ENCODE peak calls at places on chromosome 4, in four cellular contexts. One of them, this sample, is unnamed.

GRCh38 chr4:173318648-173319211 is 15.4 kb downstream of the HMGB2 start:
- DNase-seq in neural progenitor cell: no peak
- DNase-seq in Panc1: no peak
- DNase-seq in fibroblast of lung: peak; percentile 61
- DNase-seq in this sample: peak; percentile 20

GRCh38 chr4:27807207-27807606 is 946.6 kb downstream of the STIM2 start:
- DNase-seq in neural progenitor cell: no peak
- DNase-seq in Panc1: no peak
- DNase-seq in fibroblast of lung: peak; percentile 35
- DNase-seq in this sample: no peak

GRCh38 chr4:119490335-119490734 is 138.3 kb downstream of the PDE5A start:
- DNase-seq in neural progenitor cell: peak; percentile 28
- DNase-seq in Panc1: peak; percentile 2
- DNase-seq in fibroblast of lung: peak; percentile 23
- DNase-seq in this sample: peak; percentile 24

GRCh38 chr4:156779774-156780173 is 191.8 kb downstream of the PDGFC start:
- DNase-seq in neural progenitor cell: no peak
- DNase-seq in Panc1: no peak
- DNase-seq in fibroblast of lung: peak; percentile 98
- DNase-seq in this sample: no peak

GRCh38 chr4:83208776-83209365 is 75.7 kb downstream of the COQ2 start:
- DNase-seq in neural progenitor cell: no peak
- DNase-seq in Panc1: no peak
- DNase-seq in fibroblast of lung: no peak
- DNase-seq in this sample: no peak

GRCh38 chr4:88779431-88779830 is 81.8 kb upstream of the NAP1L5 start:
- DNase-seq in neural progenitor cell: no peak
- DNase-seq in Panc1: no peak
- DNase-seq in fibroblast of lung: peak; percentile 90
- DNase-seq in this sample: peak; percentile 45

GRCh38 chr4:7004331-7004730 is 38.8 kb upstream of the TADA2B start:
- DNase-seq in neural progenitor cell: no peak
- DNase-seq in Panc1: no peak
- DNase-seq in fibroblast of lung: peak; percentile 73
- DNase-seq in this sample: no peak

GRCh38 chr4:170007113-170007512 is 19.1 kb downstream of the MFAP3L start:
- DNase-seq in neural progenitor cell: no peak
- DNase-seq in Panc1: no peak
- DNase-seq in fibroblast of lung: peak; percentile 64
- DNase-seq in this sample: no peak

GRCh38 chr4:39931441-39931901 is 46.2 kb downstream of the PDS5A start:
- DNase-seq in neural progenitor cell: no peak
- DNase-seq in Panc1: no peak
- DNase-seq in fibroblast of lung: no peak
- DNase-seq in this sample: no peak

GRCh38 chr4:139223682-139224317 is 46.8 kb upstream of the ELF2 start:
- DNase-seq in neural progenitor cell: no peak
- DNase-seq in Panc1: no peak
- DNase-seq in fibroblast of lung: peak; percentile 80
- DNase-seq in this sample: peak; percentile 5

GRCh38 chr4:27276322-27277073 is 415.9 kb downstream of the STIM2 start:
- DNase-seq in neural progenitor cell: no peak
- DNase-seq in Panc1: no peak
- DNase-seq in fibroblast of lung: peak; percentile 7
- DNase-seq in this sample: no peak

GRCh38 chr4:93187441-93187840 is 641.1 kb upstream of the ATOH1 start:
- DNase-seq in neural progenitor cell: no peak
- DNase-seq in Panc1: no peak
- DNase-seq in fibroblast of lung: no peak
- DNase-seq in this sample: no peak

GRCh38 chr4:133800966-133801365 is 400.6 kb downstream of the PABPC4L start:
- DNase-seq in neural progenitor cell: no peak
- DNase-seq in Panc1: no peak
- DNase-seq in fibroblast of lung: no peak
- DNase-seq in this sample: no peak

GRCh38 chr4:113423631-113424030 is 337.9 kb downstream of the CAMK2D start:
- DNase-seq in neural progenitor cell: no peak
- DNase-seq in Panc1: no peak
- DNase-seq in fibroblast of lung: peak; percentile 60
- DNase-seq in this sample: no peak

GRCh38 chr4:94588900-94589693 is 137.4 kb downstream of the PDLIM5 start:
- DNase-seq in neural progenitor cell: no peak
- DNase-seq in Panc1: no peak
- DNase-seq in fibroblast of lung: peak; percentile 34
- DNase-seq in this sample: no peak

GRCh38 chr4:186307916-186308315 is 41.9 kb downstream of the F11 start:
- DNase-seq in neural progenitor cell: no peak
- DNase-seq in Panc1: no peak
- DNase-seq in fibroblast of lung: peak; percentile 13
- DNase-seq in this sample: no peak

GRCh38 chr4:89486042-89486441 is 178.4 kb upstream of the GPRIN3 start:
- DNase-seq in neural progenitor cell: no peak
- DNase-seq in Panc1: no peak
- DNase-seq in fibroblast of lung: no peak
- DNase-seq in this sample: peak; percentile 22

GRCh38 chr4:165628572-165628971 is 244.5 kb upstream of the TLL1 start:
- DNase-seq in neural progenitor cell: no peak
- DNase-seq in Panc1: no peak
- DNase-seq in fibroblast of lung: no peak
- DNase-seq in this sample: no peak

GRCh38 chr4:108846568-108846967 is 83.7 kb upstream of the ETNPPL start:
- DNase-seq in neural progenitor cell: no peak
- DNase-seq in Panc1: no peak
- DNase-seq in fibroblast of lung: no peak
- DNase-seq in this sample: no peak

GRCh38 chr4:6658635-6659075 is 18.2 kb downstream of the MRFAP1 start:
- DNase-seq in neural progenitor cell: peak; percentile 53
- DNase-seq in Panc1: no peak
- DNase-seq in fibroblast of lung: peak; percentile 55
- DNase-seq in this sample: no peak

GRCh38 chr4:142366821-142367220 is 479.3 kb downstream of the INPP4B start:
- DNase-seq in neural progenitor cell: peak; percentile 44
- DNase-seq in Panc1: no peak
- DNase-seq in fibroblast of lung: no peak
- DNase-seq in this sample: no peak

GRCh38 chr4:71389149-71389840 is 50.5 kb downstream of the SLC4A4 start:
- DNase-seq in neural progenitor cell: no peak
- DNase-seq in Panc1: no peak
- DNase-seq in fibroblast of lung: peak; percentile 53
- DNase-seq in this sample: no peak

GRCh38 chr4:74117024-74117534 is 18.1 kb upstream of the CXCL2 start:
- DNase-seq in neural progenitor cell: no peak
- DNase-seq in Panc1: no peak
- DNase-seq in fibroblast of lung: peak; percentile 97
- DNase-seq in this sample: peak; percentile 15

GRCh38 chr4:6252051-6252450 is 17.6 kb upstream of the WFS1 start:
- DNase-seq in neural progenitor cell: no peak
- DNase-seq in Panc1: no peak
- DNase-seq in fibroblast of lung: no peak
- DNase-seq in this sample: no peak

GRCh38 chr4:113958766-113959540 is 20.5 kb downstream of the ARSJ start:
- DNase-seq in neural progenitor cell: no peak
- DNase-seq in Panc1: peak; percentile 97
- DNase-seq in fibroblast of lung: peak; percentile 96
- DNase-seq in this sample: no peak

GRCh38 chr4:67727124-67727850 is 26.3 kb upstream of the UBA6 start:
- DNase-seq in neural progenitor cell: no peak
- DNase-seq in Panc1: no peak
- DNase-seq in fibroblast of lung: peak; percentile 91
- DNase-seq in this sample: no peak

GRCh38 chr4:75542824-75543223 is 13.0 kb upstream of the ODAPH start:
- DNase-seq in neural progenitor cell: no peak
- DNase-seq in Panc1: peak; percentile 30
- DNase-seq in fibroblast of lung: peak; percentile 95
- DNase-seq in this sample: no peak

GRCh38 chr4:109009909-109010308 is 247.1 kb upstream of the ETNPPL start:
- DNase-seq in neural progenitor cell: no peak
- DNase-seq in Panc1: no peak
- DNase-seq in fibroblast of lung: peak; percentile 75
- DNase-seq in this sample: peak; percentile 91

GRCh38 chr4:10096201-10096975 is 20.2 kb downstream of the WDR1 start:
- DNase-seq in neural progenitor cell: no peak
- DNase-seq in Panc1: peak; percentile 58
- DNase-seq in fibroblast of lung: peak; percentile 97
- DNase-seq in this sample: peak; percentile 34

GRCh38 chr4:6123976-6124375 is 76.4 kb downstream of the JAKMIP1 start:
- DNase-seq in neural progenitor cell: no peak
- DNase-seq in Panc1: no peak
- DNase-seq in fibroblast of lung: no peak
- DNase-seq in this sample: no peak

GRCh38 chr4:15913631-15913970 is 24.9 kb downstream of the FGFBP1 start:
- DNase-seq in neural progenitor cell: no peak
- DNase-seq in Panc1: peak; percentile 64
- DNase-seq in fibroblast of lung: peak; percentile 99
- DNase-seq in this sample: no peak

GRCh38 chr4:85703098-85703497 is 228.1 kb downstream of the ARHGAP24 start:
- DNase-seq in neural progenitor cell: no peak
- DNase-seq in Panc1: no peak
- DNase-seq in fibroblast of lung: no peak
- DNase-seq in this sample: no peak

GRCh38 chr4:156512622-156513021 is 459.0 kb downstream of the PDGFC start:
- DNase-seq in neural progenitor cell: no peak
- DNase-seq in Panc1: no peak
- DNase-seq in fibroblast of lung: peak; percentile 42
- DNase-seq in this sample: peak; percentile 3

GRCh38 chr4:175531405-175532091 is 280.5 kb downstream of the GPM6A start:
- DNase-seq in neural progenitor cell: no peak
- DNase-seq in Panc1: peak; percentile 32
- DNase-seq in fibroblast of lung: peak; percentile 88
- DNase-seq in this sample: no peak

GRCh38 chr4:168781341-168781740 is 228.7 kb downstream of the CBR4 start:
- DNase-seq in neural progenitor cell: no peak
- DNase-seq in Panc1: no peak
- DNase-seq in fibroblast of lung: no peak
- DNase-seq in this sample: peak; percentile 33

GRCh38 chr4:72194046-72194445 is 162.2 kb downstream of the NPFFR2 start:
- DNase-seq in neural progenitor cell: no peak
- DNase-seq in Panc1: no peak
- DNase-seq in fibroblast of lung: no peak
- DNase-seq in this sample: no peak

GRCh38 chr4:183098723-183099536 is at the start of gene WWC2:
- DNase-seq in neural progenitor cell: peak; percentile 99
- DNase-seq in Panc1: no peak
- DNase-seq in fibroblast of lung: peak; percentile 95
- DNase-seq in this sample: peak; percentile 84

GRCh38 chr4:24657768-24658617 is 73.6 kb upstream of the DHX15 start:
- DNase-seq in neural progenitor cell: peak; percentile 54
- DNase-seq in Panc1: no peak
- DNase-seq in fibroblast of lung: peak; percentile 97
- DNase-seq in this sample: peak; percentile 88

GRCh38 chr4:18815779-18816173 is 794.2 kb upstream of the LCORL start:
- DNase-seq in neural progenitor cell: peak; percentile 7
- DNase-seq in Panc1: no peak
- DNase-seq in fibroblast of lung: no peak
- DNase-seq in this sample: no peak

GRCh38 chr4:2412534-2412884 is 5.9 kb downstream of the ZFYVE28 start:
- DNase-seq in neural progenitor cell: no peak
- DNase-seq in Panc1: no peak
- DNase-seq in fibroblast of lung: no peak
- DNase-seq in this sample: no peak
- H3K27ac ChIP-seq in neural progenitor cell: no peak overlapping the region
- H3K27ac ChIP-seq in Panc1: peak overlapping the region; percentile 90
- H3K27ac ChIP-seq in fibroblast of lung: peak overlapping the region; percentile 85
- H3K27ac ChIP-seq in this sample: no peak overlapping the region

GRCh38 chr4:112231779-112232713 is at the start of gene AP1AR:
- DNase-seq in neural progenitor cell: peak; percentile 96
- DNase-seq in Panc1: no peak
- DNase-seq in fibroblast of lung: peak; percentile 69
- DNase-seq in this sample: peak; percentile 85
- H3K36me3 ChIP-seq in neural progenitor cell: no peaks in the 10 kb centered on the region
- H3K36me3 ChIP-seq in Panc1: peaks cover 2% of the 10 kb centered on the region
- H3K36me3 ChIP-seq in fibroblast of lung: no peaks in the 10 kb centered on the region
- H3K36me3 ChIP-seq in this sample: no peaks in the 10 kb centered on the region

DNA sequence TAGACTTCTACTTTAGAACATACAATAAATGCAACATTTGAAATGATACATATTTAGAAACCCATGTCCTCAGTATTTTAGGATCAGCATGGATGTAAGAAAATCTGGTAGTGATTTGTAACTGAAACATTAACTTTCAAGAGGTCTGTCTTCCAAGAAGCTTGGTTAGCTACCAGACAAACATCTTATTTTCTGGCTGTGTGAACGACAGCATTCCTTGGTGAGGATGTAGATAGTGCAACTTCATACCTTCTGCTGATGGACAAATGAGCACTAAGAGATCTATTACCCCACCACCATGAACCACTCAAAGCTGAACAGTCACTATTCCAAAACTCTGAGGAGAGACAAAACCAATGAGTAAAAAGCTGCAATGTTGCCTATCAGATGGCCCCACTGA is 212.7 kb downstream of the FBXW7 start:
- DNase-seq in neural progenitor cell: no peak
- DNase-seq in Panc1: no peak
- DNase-seq in fibroblast of lung: no peak
- DNase-seq in this sample: no peak
- H3K27ac ChIP-seq in neural progenitor cell: no peak overlapping the region
- H3K27ac ChIP-seq in Panc1: no peak overlapping the region
- H3K27ac ChIP-seq in fibroblast of lung: no peak overlapping the region
- H3K27ac ChIP-seq in this sample: no peak overlapping the region

GRCh38 chr4:145839151-145839550 is 99.5 kb downstream of the ZNF827 start:
- DNase-seq in neural progenitor cell: no peak
- DNase-seq in Panc1: no peak
- DNase-seq in fibroblast of lung: peak; percentile 83
- DNase-seq in this sample: no peak

GRCh38 chr4:145840162-145840768 is 98.4 kb downstream of the ZNF827 start:
- DNase-seq in neural progenitor cell: no peak
- DNase-seq in Panc1: peak; percentile 5
- DNase-seq in fibroblast of lung: peak; percentile 53
- DNase-seq in this sample: peak; percentile 51

GRCh38 chr4:145843148-145843547 is 95.5 kb downstream of the ZNF827 start:
- DNase-seq in neural progenitor cell: no peak
- DNase-seq in Panc1: no peak
- DNase-seq in fibroblast of lung: peak; percentile 84
- DNase-seq in this sample: no peak

GRCh38 chr4:145842224-145842887 is 96.3 kb downstream of the ZNF827 start:
- DNase-seq in neural progenitor cell: no peak
- DNase-seq in Panc1: no peak
- DNase-seq in fibroblast of lung: peak; percentile 52
- DNase-seq in this sample: no peak

DNA sequence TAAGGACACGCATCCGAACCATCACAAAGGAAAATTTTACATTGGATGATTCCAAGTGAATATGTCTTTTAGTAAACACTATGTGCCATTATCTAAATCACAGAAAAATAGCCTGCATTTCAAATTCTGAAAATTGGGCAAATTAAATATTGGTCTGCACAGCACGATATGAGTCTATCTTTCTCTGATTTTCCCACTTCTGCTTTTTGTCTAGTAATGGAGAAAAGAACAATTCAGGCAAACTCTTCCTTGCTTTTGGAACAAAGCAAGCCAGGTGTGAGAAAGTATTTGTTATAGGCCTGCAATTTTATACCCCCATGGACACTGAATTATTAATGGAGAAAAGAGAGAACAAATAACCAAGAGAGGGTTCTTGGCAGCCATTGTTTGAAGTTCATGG is 97.8 kb downstream of the ZNF827 start:
- DNase-seq in neural progenitor cell: no peak
- DNase-seq in Panc1: no peak
- DNase-seq in fibroblast of lung: no peak
- DNase-seq in this sample: no peak
- H3K36me3 ChIP-seq in neural progenitor cell: no peaks in the 10 kb centered on the region
- H3K36me3 ChIP-seq in Panc1: no peaks in the 10 kb centered on the region
- H3K36me3 ChIP-seq in fibroblast of lung: no peaks in the 10 kb centered on the region
- H3K36me3 ChIP-seq in this sample: no peaks in the 10 kb centered on the region

This sample was measured in SJCRH30.